ENCODE peak calls at places on chromosomes 1 and 21, in ten cellular contexts. One of them, this sample, is unnamed.
A peak's percentile ranks its signal among the peaks of the same experiment; 100 is the strongest.

GRCh38 chr1:88946845-88947244 is 45.6 kb downstream of the KYAT3 start:
- DNase-seq in colonic mucosa: no peak
- DNase-seq in endodermal cell: no peak
- DNase-seq in uterus: no peak
- DNase-seq in CD8-positive, alpha-beta memory T cell: no peak
- DNase-seq in heart right ventricle: no peak
- DNase-seq in K562: peak; percentile 27
- DNase-seq in trophoblast cell: no peak
- DNase-seq in CD8-positive, alpha-beta T cell: no peak
- DNase-seq in aorta: no peak
- DNase-seq in this sample: no peak

GRCh38 chr1:58746182-58746581 is 37.7 kb downstream of the JUN start:
- DNase-seq in colonic mucosa: no peak
- DNase-seq in endodermal cell: no peak
- DNase-seq in uterus: no peak
- DNase-seq in CD8-positive, alpha-beta memory T cell: no peak
- DNase-seq in heart right ventricle: no peak
- DNase-seq in K562: no peak
- DNase-seq in trophoblast cell: no peak
- DNase-seq in CD8-positive, alpha-beta T cell: no peak
- DNase-seq in aorta: no peak
- DNase-seq in this sample: no peak

GRCh38 chr1:3485016-3485415 is 30.6 kb downstream of the ARHGEF16 start:
- DNase-seq in colonic mucosa: no peak
- DNase-seq in endodermal cell: no peak
- DNase-seq in uterus: no peak
- DNase-seq in CD8-positive, alpha-beta memory T cell: no peak
- DNase-seq in heart right ventricle: no peak
- DNase-seq in K562: no peak
- DNase-seq in trophoblast cell: no peak
- DNase-seq in CD8-positive, alpha-beta T cell: no peak
- DNase-seq in aorta: no peak
- DNase-seq in this sample: no peak

GRCh38 chr21:21851657-21852056 is 853.4 kb downstream of the NCAM2 start:
- DNase-seq in colonic mucosa: no peak
- DNase-seq in endodermal cell: no peak
- DNase-seq in uterus: no peak
- DNase-seq in CD8-positive, alpha-beta memory T cell: no peak
- DNase-seq in heart right ventricle: no peak
- DNase-seq in K562: no peak
- DNase-seq in trophoblast cell: no peak
- DNase-seq in CD8-positive, alpha-beta T cell: no peak
- DNase-seq in aorta: no peak
- DNase-seq in this sample: peak; percentile 21

GRCh38 chr1:94094466-94095111 is 26.4 kb downstream of the ABCA4 start:
- DNase-seq in colonic mucosa: peak; percentile 32
- DNase-seq in endodermal cell: peak; percentile 74
- DNase-seq in uterus: peak; percentile 66
- DNase-seq in CD8-positive, alpha-beta memory T cell: no peak
- DNase-seq in heart right ventricle: peak; percentile 77
- DNase-seq in K562: no peak
- DNase-seq in trophoblast cell: no peak
- DNase-seq in CD8-positive, alpha-beta T cell: no peak
- DNase-seq in aorta: peak; percentile 83
- DNase-seq in this sample: no peak

GRCh38 chr1:37567023-37567422 is 10.3 kb downstream of the DNALI1 start:
- DNase-seq in colonic mucosa: no peak
- DNase-seq in endodermal cell: no peak
- DNase-seq in uterus: peak; percentile 59
- DNase-seq in CD8-positive, alpha-beta memory T cell: no peak
- DNase-seq in heart right ventricle: no peak
- DNase-seq in K562: no peak
- DNase-seq in trophoblast cell: no peak
- DNase-seq in CD8-positive, alpha-beta T cell: no peak
- DNase-seq in aorta: no peak
- DNase-seq in this sample: no peak

GRCh38 chr1:25257176-25257575 is 9.9 kb upstream of the RSRP1 start:
- DNase-seq in colonic mucosa: no peak
- DNase-seq in endodermal cell: no peak
- DNase-seq in uterus: no peak
- DNase-seq in CD8-positive, alpha-beta memory T cell: no peak
- DNase-seq in heart right ventricle: no peak
- DNase-seq in K562: no peak
- DNase-seq in trophoblast cell: no peak
- DNase-seq in CD8-positive, alpha-beta T cell: no peak
- DNase-seq in aorta: no peak
- DNase-seq in this sample: no peak

GRCh38 chr1:201361652-201362504 is 15.6 kb downstream of the TNNT2 start:
- DNase-seq in colonic mucosa: peak; percentile 38
- DNase-seq in endodermal cell: peak; percentile 94
- DNase-seq in uterus: no peak
- DNase-seq in CD8-positive, alpha-beta memory T cell: no peak
- DNase-seq in heart right ventricle: no peak
- DNase-seq in K562: peak; percentile 66
- DNase-seq in trophoblast cell: peak; percentile 70
- DNase-seq in CD8-positive, alpha-beta T cell: no peak
- DNase-seq in aorta: peak; percentile 76
- DNase-seq in this sample: peak; percentile 29

GRCh38 chr1:67909776-67910175 is 76.5 kb upstream of the GNG12 start:
- DNase-seq in colonic mucosa: no peak
- DNase-seq in endodermal cell: no peak
- DNase-seq in uterus: no peak
- DNase-seq in CD8-positive, alpha-beta memory T cell: no peak
- DNase-seq in heart right ventricle: no peak
- DNase-seq in K562: no peak
- DNase-seq in trophoblast cell: no peak
- DNase-seq in CD8-positive, alpha-beta T cell: no peak
- DNase-seq in aorta: no peak
- DNase-seq in this sample: no peak

DNA sequence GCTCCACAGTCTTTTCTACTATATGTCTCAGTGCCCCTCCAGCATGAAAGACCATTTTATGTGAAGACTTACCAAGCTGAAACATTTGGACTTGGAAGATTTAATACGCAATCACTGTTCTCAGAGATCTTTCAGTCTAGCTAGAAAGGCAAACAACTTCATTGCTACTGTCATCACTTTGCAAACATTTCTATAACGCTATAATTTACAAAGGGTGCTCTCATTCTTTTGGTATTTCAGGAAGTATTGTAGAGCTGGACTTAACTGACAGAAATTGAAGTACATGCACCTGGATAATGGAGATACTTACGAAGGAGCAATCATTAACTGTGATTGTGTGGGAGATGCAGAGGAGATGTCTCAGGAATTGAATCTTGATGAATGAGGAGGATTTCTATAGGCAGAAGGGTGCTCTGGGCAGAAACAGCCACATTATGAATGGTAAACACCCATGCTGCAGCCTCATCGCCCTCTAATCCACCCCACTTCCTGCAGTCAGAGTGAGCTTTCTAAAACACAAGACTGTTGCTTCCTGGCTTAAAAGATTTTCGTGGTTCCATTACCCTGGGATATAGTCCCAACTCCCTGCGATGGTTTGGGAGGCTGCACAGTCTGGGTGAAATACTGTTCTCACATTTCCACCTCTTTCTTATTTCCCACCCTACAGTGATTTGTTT is 75.1 kb upstream of the GNG12 start:
- DNase-seq in colonic mucosa: no peak
- DNase-seq in endodermal cell: no peak
- DNase-seq in uterus: no peak
- DNase-seq in CD8-positive, alpha-beta memory T cell: no peak
- DNase-seq in heart right ventricle: no peak
- DNase-seq in K562: no peak
- DNase-seq in trophoblast cell: no peak
- DNase-seq in CD8-positive, alpha-beta T cell: no peak
- DNase-seq in aorta: no peak
- DNase-seq in this sample: no peak
- H3K4me1 ChIP-seq in colonic mucosa: no peaks in the 10 kb centered on the region
- H3K4me1 ChIP-seq in endodermal cell: no peaks in the 10 kb centered on the region
- H3K4me1 ChIP-seq in uterus: no peaks in the 10 kb centered on the region
- H3K4me1 ChIP-seq in CD8-positive, alpha-beta memory T cell: no peaks in the 10 kb centered on the region
- H3K4me1 ChIP-seq in heart right ventricle: no peaks in the 10 kb centered on the region
- H3K4me1 ChIP-seq in K562: no peaks in the 10 kb centered on the region
- H3K4me1 ChIP-seq in trophoblast cell: peaks cover 5% of the 10 kb centered on the region
- H3K4me1 ChIP-seq in CD8-positive, alpha-beta T cell: no peaks in the 10 kb centered on the region
- H3K4me1 ChIP-seq in aorta: no peaks in the 10 kb centered on the region
- H3K4me1 ChIP-seq in this sample: no peaks in the 10 kb centered on the region

GRCh38 chr1:5768014-5768413 is 224.2 kb downstream of the NPHP4 start:
- DNase-seq in colonic mucosa: no peak
- DNase-seq in endodermal cell: peak; percentile 85
- DNase-seq in uterus: no peak
- DNase-seq in CD8-positive, alpha-beta memory T cell: no peak
- DNase-seq in heart right ventricle: no peak
- DNase-seq in K562: no peak
- DNase-seq in trophoblast cell: no peak
- DNase-seq in CD8-positive, alpha-beta T cell: no peak
- DNase-seq in aorta: no peak
- DNase-seq in this sample: no peak

GRCh38 chr1:5771788-5772187 is 220.4 kb downstream of the NPHP4 start:
- DNase-seq in colonic mucosa: no peak
- DNase-seq in endodermal cell: no peak
- DNase-seq in uterus: no peak
- DNase-seq in CD8-positive, alpha-beta memory T cell: no peak
- DNase-seq in heart right ventricle: no peak
- DNase-seq in K562: no peak
- DNase-seq in trophoblast cell: no peak
- DNase-seq in CD8-positive, alpha-beta T cell: no peak
- DNase-seq in aorta: no peak
- DNase-seq in this sample: no peak

GRCh38 chr1:5769760-5770159 is 222.5 kb downstream of the NPHP4 start:
- DNase-seq in colonic mucosa: no peak
- DNase-seq in endodermal cell: no peak
- DNase-seq in uterus: no peak
- DNase-seq in CD8-positive, alpha-beta memory T cell: no peak
- DNase-seq in heart right ventricle: no peak
- DNase-seq in K562: no peak
- DNase-seq in trophoblast cell: no peak
- DNase-seq in CD8-positive, alpha-beta T cell: no peak
- DNase-seq in aorta: no peak
- DNase-seq in this sample: no peak

GRCh38 chr1:5769146-5769545 is 223.1 kb downstream of the NPHP4 start:
- DNase-seq in colonic mucosa: no peak
- DNase-seq in endodermal cell: no peak
- DNase-seq in uterus: no peak
- DNase-seq in CD8-positive, alpha-beta memory T cell: no peak
- DNase-seq in heart right ventricle: no peak
- DNase-seq in K562: no peak
- DNase-seq in trophoblast cell: no peak
- DNase-seq in CD8-positive, alpha-beta T cell: no peak
- DNase-seq in aorta: no peak
- DNase-seq in this sample: no peak

DNA sequence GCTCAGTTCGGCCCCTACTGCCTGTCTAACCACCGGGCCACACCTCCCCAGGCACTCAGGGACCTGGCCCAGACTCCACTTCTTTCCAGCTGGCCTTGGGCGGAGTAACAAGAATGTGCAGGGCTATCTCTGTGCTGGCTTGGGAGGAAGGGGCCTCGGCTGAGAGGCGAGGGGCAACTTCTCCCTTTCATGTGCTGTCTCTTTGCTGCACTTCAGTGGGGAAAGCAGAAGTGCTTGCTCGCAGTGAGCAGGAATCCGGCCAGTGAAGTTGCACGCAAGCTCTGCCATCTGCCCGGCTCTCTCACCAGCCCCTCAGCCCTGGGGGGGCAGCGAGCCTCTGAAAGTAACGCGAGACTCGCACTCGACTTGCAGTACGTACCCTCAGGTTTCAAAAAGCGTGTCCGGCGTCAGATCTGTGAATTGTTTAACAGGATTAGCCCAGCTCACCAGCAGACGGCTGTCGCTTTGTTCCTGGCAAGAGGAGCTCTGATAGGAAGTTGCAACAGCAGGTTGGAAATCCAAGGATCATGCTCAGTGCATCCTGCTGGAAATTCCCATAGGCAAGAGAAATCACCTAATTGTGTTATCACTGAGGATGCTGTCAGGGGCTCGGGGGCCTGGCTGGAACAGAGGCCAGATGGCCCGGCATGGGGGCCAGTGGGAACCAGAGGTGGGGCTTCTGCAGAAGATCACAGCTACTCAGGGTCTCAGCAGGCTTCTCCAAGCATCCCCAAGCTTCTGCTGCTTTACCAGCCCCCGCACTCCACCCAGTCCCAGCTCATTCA is 221.1 kb downstream of the NPHP4 start:
- DNase-seq in colonic mucosa: no peak
- DNase-seq in endodermal cell: peak; percentile 86
- DNase-seq in uterus: no peak
- DNase-seq in CD8-positive, alpha-beta memory T cell: no peak
- DNase-seq in heart right ventricle: no peak
- DNase-seq in K562: no peak
- DNase-seq in trophoblast cell: no peak
- DNase-seq in CD8-positive, alpha-beta T cell: no peak
- DNase-seq in aorta: no peak
- DNase-seq in this sample: no peak
- H3K4me3 ChIP-seq in colonic mucosa: no peak overlapping the region
- H3K4me3 ChIP-seq in endodermal cell: no peak overlapping the region
- H3K4me3 ChIP-seq in uterus: no peak overlapping the region
- H3K4me3 ChIP-seq in CD8-positive, alpha-beta memory T cell: no peak overlapping the region
- H3K4me3 ChIP-seq in heart right ventricle: peak overlapping the region; percentile 27
- H3K4me3 ChIP-seq in K562: no peak overlapping the region
- H3K4me3 ChIP-seq in trophoblast cell: no peak overlapping the region
- H3K4me3 ChIP-seq in CD8-positive, alpha-beta T cell: no peak overlapping the region
- H3K4me3 ChIP-seq in aorta: no peak overlapping the region
- H3K4me3 ChIP-seq in this sample: no peak overlapping the region

GRCh38 chr1:100132566-100133477 is at the start of the genes SASS6 and TRMT13:
- DNase-seq in colonic mucosa: peak; percentile 99
- DNase-seq in endodermal cell: peak; percentile 98
- DNase-seq in uterus: peak; percentile 95
- DNase-seq in CD8-positive, alpha-beta memory T cell: peak; percentile 96
- DNase-seq in heart right ventricle: peak; percentile 94
- DNase-seq in K562: peak; percentile 99
- DNase-seq in trophoblast cell: peak; percentile 98
- DNase-seq in CD8-positive, alpha-beta T cell: peak; percentile 89
- DNase-seq in aorta: peak; percentile 98
- DNase-seq in this sample: peak; percentile 98
- H3K4me1 ChIP-seq in colonic mucosa: peaks cover 11% of the 10 kb centered on the region
- H3K4me1 ChIP-seq in endodermal cell: no peaks in the 10 kb centered on the region
- H3K4me1 ChIP-seq in uterus: peaks cover 6% of the 10 kb centered on the region
- H3K4me1 ChIP-seq in CD8-positive, alpha-beta memory T cell: peaks cover 26% of the 10 kb centered on the region
- H3K4me1 ChIP-seq in heart right ventricle: peaks cover 27% of the 10 kb centered on the region
- H3K4me1 ChIP-seq in K562: peaks cover 3% of the 10 kb centered on the region
- H3K4me1 ChIP-seq in trophoblast cell: no peaks in the 10 kb centered on the region
- H3K4me1 ChIP-seq in CD8-positive, alpha-beta T cell: peaks cover 14% of the 10 kb centered on the region
- H3K4me1 ChIP-seq in aorta: peaks cover 2% of the 10 kb centered on the region
- H3K4me1 ChIP-seq in this sample: peaks cover 12% of the 10 kb centered on the region

DNA sequence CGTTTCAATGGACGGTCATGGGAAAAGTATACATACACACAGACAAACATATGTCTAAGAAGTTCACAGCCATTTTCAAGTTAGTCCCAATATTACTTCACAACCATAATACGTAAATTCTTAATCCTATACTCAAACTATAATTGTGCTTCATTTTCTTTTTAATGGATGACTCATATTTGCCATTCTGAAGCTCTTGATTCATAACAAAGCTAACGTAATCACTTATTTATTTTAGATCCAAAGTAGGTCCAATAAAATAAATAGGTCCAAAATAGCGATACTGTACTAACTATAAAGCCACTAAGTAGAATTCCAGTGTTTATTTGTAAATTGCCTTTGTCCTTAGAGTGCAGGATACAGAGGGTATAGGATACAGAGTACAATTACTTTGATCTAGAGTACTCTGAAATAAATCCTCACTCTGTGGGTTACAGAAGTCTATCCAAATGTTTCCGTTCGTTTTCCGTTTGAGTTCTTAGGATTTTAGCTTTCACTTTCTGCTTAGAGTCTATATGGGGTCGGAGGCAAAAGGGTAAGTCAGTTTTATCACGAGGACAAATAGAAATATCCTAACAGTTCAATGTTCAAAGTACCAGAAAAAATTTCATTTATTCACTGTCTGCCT is 8.8 kb upstream of the C1orf115 start:
- DNase-seq in colonic mucosa: no peak
- DNase-seq in endodermal cell: no peak
- DNase-seq in uterus: no peak
- DNase-seq in CD8-positive, alpha-beta memory T cell: no peak
- DNase-seq in heart right ventricle: no peak
- DNase-seq in K562: no peak
- DNase-seq in trophoblast cell: no peak
- DNase-seq in CD8-positive, alpha-beta T cell: no peak
- DNase-seq in aorta: no peak
- DNase-seq in this sample: no peak
- H3K4me3 ChIP-seq in colonic mucosa: no peak overlapping the region
- H3K4me3 ChIP-seq in endodermal cell: no peak overlapping the region
- H3K4me3 ChIP-seq in uterus: no peak overlapping the region
- H3K4me3 ChIP-seq in CD8-positive, alpha-beta memory T cell: no peak overlapping the region
- H3K4me3 ChIP-seq in heart right ventricle: no peak overlapping the region
- H3K4me3 ChIP-seq in K562: no peak overlapping the region
- H3K4me3 ChIP-seq in trophoblast cell: no peak overlapping the region
- H3K4me3 ChIP-seq in CD8-positive, alpha-beta T cell: no peak overlapping the region
- H3K4me3 ChIP-seq in aorta: no peak overlapping the region
- H3K4me3 ChIP-seq in this sample: no peak overlapping the region

This sample was measured in HAP-1.